ENCODE peak calls at places on chromosomes 3 and 15, in seven cellular contexts. One of them, this sample, is unnamed.

GRCh38 chr3:38554127-38554827 is 58.1 kb downstream of the EXOG start:
- DNase-seq in ELR: no peak
- DNase-seq in GM12891: no peak
- DNase-seq in non-pigmented ciliary epithelial cell: no peak
- DNase-seq in fibroblast of lung: no peak
- DNase-seq in immature natural killer cell: no peak
- DNase-seq in AG20443: no peak
- DNase-seq in this sample: no peak

GRCh38 chr15:74528876-74529275 is 12.1 kb upstream of the ARID3B start:
- DNase-seq in non-pigmented ciliary epithelial cell: no peak
- DNase-seq in fibroblast of lung: no peak
- DNase-seq in AG20443: no peak
- DNase-seq in GM12891: no peak
- DNase-seq in ELR: no peak
- DNase-seq in immature natural killer cell: no peak
- DNase-seq in this sample: no peak

GRCh38 chr15:52180196-52180835 is 10.9 kb downstream of the GNB5 start:
- DNase-seq in immature natural killer cell: peak; percentile 45
- DNase-seq in ELR: no peak
- DNase-seq in fibroblast of lung: no peak
- DNase-seq in non-pigmented ciliary epithelial cell: no peak
- DNase-seq in GM12891: peak; percentile 48
- DNase-seq in AG20443: no peak
- DNase-seq in this sample: peak; percentile 72

GRCh38 chr15:27271258-27271657 is 300.3 kb downstream of the GABRG3 start:
- DNase-seq in AG20443: no peak
- DNase-seq in immature natural killer cell: no peak
- DNase-seq in non-pigmented ciliary epithelial cell: no peak
- DNase-seq in GM12891: no peak
- DNase-seq in ELR: no peak
- DNase-seq in fibroblast of lung: no peak
- DNase-seq in this sample: no peak

GRCh38 chr3:183327343-183327742 is 74.3 kb downstream of the B3GNT5 start:
- DNase-seq in fibroblast of lung: no peak
- DNase-seq in immature natural killer cell: no peak
- DNase-seq in GM12891: no peak
- DNase-seq in non-pigmented ciliary epithelial cell: no peak
- DNase-seq in ELR: no peak
- DNase-seq in AG20443: no peak
- DNase-seq in this sample: no peak

GRCh38 chr3:34696831-34697230 is 898.4 kb downstream of the PDCD6IP start:
- DNase-seq in ELR: no peak
- DNase-seq in immature natural killer cell: no peak
- DNase-seq in fibroblast of lung: no peak
- DNase-seq in GM12891: no peak
- DNase-seq in non-pigmented ciliary epithelial cell: no peak
- DNase-seq in AG20443: no peak
- DNase-seq in this sample: no peak

GRCh38 chr3:3605181-3605580 is 194.1 kb upstream of the LRRN1 start:
- DNase-seq in fibroblast of lung: peak; percentile 75
- DNase-seq in non-pigmented ciliary epithelial cell: no peak
- DNase-seq in GM12891: no peak
- DNase-seq in immature natural killer cell: no peak
- DNase-seq in AG20443: no peak
- DNase-seq in ELR: no peak
- DNase-seq in this sample: no peak

GRCh38 chr15:64112904-64113303 is 17.1 kb downstream of the SNX1 start:
- DNase-seq in immature natural killer cell: no peak
- DNase-seq in ELR: peak; percentile 8
- DNase-seq in non-pigmented ciliary epithelial cell: no peak
- DNase-seq in AG20443: peak; percentile 65
- DNase-seq in GM12891: no peak
- DNase-seq in fibroblast of lung: no peak
- DNase-seq in this sample: no peak

GRCh38 chr3:37793889-37794591 is 67.6 kb upstream of the CTDSPL start:
- DNase-seq in ELR: no peak
- DNase-seq in immature natural killer cell: no peak
- DNase-seq in non-pigmented ciliary epithelial cell: no peak
- DNase-seq in fibroblast of lung: no peak
- DNase-seq in AG20443: no peak
- DNase-seq in GM12891: no peak
- DNase-seq in this sample: no peak

GRCh38 chr15:40047413-40048154 is 8.6 kb upstream of the SRP14 start:
- DNase-seq in immature natural killer cell: no peak
- DNase-seq in fibroblast of lung: peak; percentile 84
- DNase-seq in ELR: peak; percentile 92
- DNase-seq in AG20443: peak; percentile 45
- DNase-seq in GM12891: no peak
- DNase-seq in non-pigmented ciliary epithelial cell: no peak
- DNase-seq in this sample: peak; percentile 77

GRCh38 chr3:129548566-129548965 is 5.6 kb downstream of the H1-8 start:
- DNase-seq in GM12891: no peak
- DNase-seq in fibroblast of lung: no peak
- DNase-seq in ELR: no peak
- DNase-seq in immature natural killer cell: no peak
- DNase-seq in non-pigmented ciliary epithelial cell: no peak
- DNase-seq in AG20443: no peak
- DNase-seq in this sample: no peak

GRCh38 chr3:11668243-11669232 is 24.8 kb upstream of the VGLL4 start:
- DNase-seq in immature natural killer cell: no peak
- DNase-seq in non-pigmented ciliary epithelial cell: no peak
- DNase-seq in ELR: peak; percentile 26
- DNase-seq in AG20443: peak; percentile 37
- DNase-seq in fibroblast of lung: peak; percentile 30
- DNase-seq in GM12891: no peak
- DNase-seq in this sample: no peak

This sample was measured in GM13977.